ENCODE peak calls at places on chromosomes 12 and 14, in seven cellular contexts. H, E, B, V, Z, U and N are unnamed samples.

GRCh38 chr12:27468241-27468640 is 21.7 kb downstream of the SMCO2 start:
- DNase-seq in H (no peak), E (no peak), B (no peak), V (no peak), Z (no peak), U (no peak), N (no peak)

GRCh38 chr12:7110661-7111060 is 1.6 kb upstream of the C1RL start:
- DNase-seq in H (no peak), E (no peak), B (no peak), V (no peak), Z (no peak), U (no peak), N (no peak)

GRCh38 chr12:52295663-52296062 is 4.3 kb upstream of the KRT81 start:
- DNase-seq in H (no peak), E (no peak), B (no peak), V (no peak), Z (no peak), U (no peak), N (no peak)

GRCh38 chr12:107759410-107759809 is 1.5 kb downstream of the PRDM4 start:
- DNase-seq in H (peak), E (peak), B (no peak), V (no peak), Z (no peak), U (no peak), N (no peak)

GRCh38 chr14:22821193-22822016 is 6.2 kb upstream of the SLC7A7 start:
- DNase-seq in H (peak), E (no peak), B (no peak), V (no peak), Z (no peak), U (no peak), N (no peak)

GRCh38 chr12:108629824-108630476 is 3.7 kb downstream of the SELPLG start:
- DNase-seq in H (peak), E (peak), B (no peak), V (no peak), Z (no peak), U (no peak), N (no peak)

GRCh38 chr12:132766380-132767085 is 4.9 kb upstream of the ANKLE2 start:
- DNase-seq in H (no peak), E (no peak), B (no peak), V (no peak), Z (no peak), U (no peak), N (no peak)

GRCh38 chr12:120204171-120204570 is 3.3 kb upstream of the RPLP0 start:
- DNase-seq in H (no peak), E (no peak), B (no peak), V (no peak), Z (no peak), U (no peak), N (no peak)

GRCh38 chr14:35336171-35337073 is 44.2 kb downstream of the PSMA6 start:
- DNase-seq in H (peak), E (peak), B (no peak), V (no peak), Z (no peak), U (peak), N (no peak)

GRCh38 chr14:58882577-58883018 is 244.8 kb downstream of the DACT1 start:
- DNase-seq in H (no peak), E (no peak), B (no peak), V (no peak), Z (no peak), U (no peak), N (no peak)

GRCh38 chr12:106342397-106343212 is 14.9 kb upstream of the POLR3B start:
- DNase-seq in H (peak), E (no peak), B (no peak), V (no peak), Z (no peak), U (no peak), N (no peak)

GRCh38 chr14:45531022-45531421 is 278.0 kb upstream of the MIS18BP1 start:
- DNase-seq in H (no peak), E (no peak), B (no peak), V (no peak), Z (no peak), U (no peak), N (no peak)
- TF ChIP-seq TAF1 in H (no peak), E (no peak), B (no peak), V (no peak), Z (no peak), U (no peak), N (no peak)

GRCh38 chr14:61108742-61109141 is 127.7 kb downstream of the SLC38A6 start:
- DNase-seq in H (no peak), E (no peak), B (no peak), V (no peak), Z (no peak), U (no peak), N (no peak)
- TF ChIP-seq TAF1 in H (no peak), E (no peak), B (no peak), V (no peak), Z (no peak), U (no peak), N (no peak)

GRCh38 chr12:71655907-71656306 is 7.7 kb downstream of the ZFC3H1 start:
- DNase-seq in H (no peak), E (no peak), B (no peak), V (no peak), Z (no peak), U (no peak), N (no peak)
- TF ChIP-seq TAF1 in H (no peak), E (no peak), B (no peak), V (no peak), Z (no peak), U (no peak), N (no peak)

GRCh38 chr14:64294672-64295413 is 672 bp upstream of the ESR2 start:
- DNase-seq in H (peak), E (peak), B (peak), V (peak), Z (peak), U (peak), N (peak)

GRCh38 chr14:64292197-64292596 is 2.0 kb downstream of the ESR2 start:
- DNase-seq in H (no peak), E (no peak), B (no peak), V (no peak), Z (no peak), U (no peak), N (no peak)

GRCh38 chr14:64289571-64289970 is 4.6 kb downstream of the ESR2 start:
- DNase-seq in H (no peak), E (no peak), B (no peak), V (no peak), Z (no peak), U (no peak), N (no peak)

GRCh38 chr14:64296561-64296960 is 2.4 kb upstream of the ESR2 start:
- DNase-seq in H (no peak), E (no peak), B (no peak), V (no peak), Z (no peak), U (no peak), N (no peak)

DNA sequence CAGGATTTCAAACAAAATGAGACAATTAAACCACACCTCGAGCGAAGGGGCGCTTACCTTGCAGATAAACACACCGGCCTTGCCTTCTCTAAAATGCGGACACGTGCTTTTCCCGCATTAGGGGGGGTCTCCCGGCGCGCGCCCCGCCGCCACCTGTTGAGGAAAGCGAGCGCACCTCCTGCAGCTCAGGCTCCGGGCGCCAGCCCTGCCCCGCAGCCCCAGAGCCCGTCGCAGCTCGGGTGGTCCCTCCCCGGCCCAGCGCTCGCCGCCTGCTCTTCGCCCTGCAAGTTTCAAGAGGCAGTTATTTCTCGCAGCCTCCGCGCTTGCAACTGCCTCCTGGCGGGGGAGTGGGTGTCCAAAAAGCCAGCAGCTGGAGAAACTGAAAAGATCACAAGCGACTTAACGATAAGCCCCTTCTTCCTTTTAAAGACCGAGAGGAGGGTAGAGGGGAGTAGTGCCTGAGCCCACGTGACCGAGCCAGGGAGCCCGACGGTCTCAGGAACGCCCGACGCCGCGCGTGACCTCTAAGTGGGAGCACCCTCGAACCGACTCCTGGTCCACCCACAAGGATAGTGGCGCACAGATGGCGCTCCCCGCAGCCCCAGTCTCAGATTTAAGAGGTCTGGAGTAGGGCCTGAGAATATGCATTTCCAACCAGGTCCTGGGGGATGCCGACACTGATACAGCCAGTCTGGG is at the start of gene ESR2:
- DNase-seq in H (no peak), E (peak), B (peak), V (no peak), Z (peak), U (peak), N (peak)
- TF ChIP-seq TAF1 in H (no peak), E (no peak), B (no peak), V (no peak), Z (no peak), U (no peak), N (no peak)

GRCh38 chr14:61561657-61562276 is 133.5 kb upstream of the HIF1A start:
- DNase-seq in H (peak), E (no peak), B (no peak), V (no peak), Z (no peak), U (peak), N (no peak)

GRCh38 chr14:61563880-61564622 is 131.3 kb upstream of the HIF1A start:
- DNase-seq in H (no peak), E (no peak), B (no peak), V (no peak), Z (no peak), U (peak), N (no peak)

GRCh38 chr14:61561144-61561543 is 134.2 kb upstream of the HIF1A start:
- DNase-seq in H (peak), E (no peak), B (no peak), V (no peak), Z (no peak), U (peak), N (no peak)

GRCh38 chr14:61563162-61563511 is 132.2 kb upstream of the HIF1A start:
- DNase-seq in H (no peak), E (no peak), B (no peak), V (no peak), Z (no peak), U (no peak), N (no peak)

GRCh38 chr14:61562321-61563161 is 132.8 kb upstream of the HIF1A start:
- DNase-seq in H (peak), E (peak), B (no peak), V (no peak), Z (no peak), U (no peak), N (no peak)
- TF ChIP-seq TAF1 in H (no peak), E (no peak), B (no peak), V (no peak), Z (no peak), U (peak), N (no peak)